ENCODE peak calls at places on chromosomes 16 and 17, in eight cellular contexts. X is fibroblast of lung, N is stomach, Y is neural progenitor cell, T is AG04450, G is HFF-Myc, O is IMR-90, D is Caco-2. E is an unnamed sample.

GRCh38 chr17:80454557-80455327 is 21.7 kb downstream of the NPTX1 start:
- DNase-seq in X (peak), O (peak), N (peak), Y (peak), D (peak), T (peak), G (peak), E (peak)

GRCh38 chr17:28049071-28049470 is 6.6 kb downstream of the NLK start:
- DNase-seq in X (no peak), N (no peak), G (no peak), O (no peak), D (no peak), Y (no peak), T (no peak), E (no peak)

GRCh38 chr17:41265078-41265477 is at the start of gene KRTAP9-6:
- DNase-seq in O (no peak), G (no peak), N (no peak), X (no peak), D (no peak), T (no peak), Y (no peak), E (no peak)

GRCh38 chr17:60231691-60232090 is 81.9 kb downstream of the CA4 start:
- DNase-seq in O (peak), D (no peak), X (no peak), T (no peak), N (no peak), G (no peak), Y (peak), E (no peak)

GRCh38 chr17:74742153-74742515 is 5.1 kb downstream of the RAB37 start:
- DNase-seq in Y (no peak), O (peak), N (no peak), T (no peak), G (no peak), X (no peak), D (no peak), E (no peak)

GRCh38 chr16:68499011-68499410 is 40.1 kb upstream of the ZFP90 start:
- DNase-seq in G (no peak), N (no peak), T (no peak), D (no peak), Y (no peak), O (no peak), X (no peak), E (no peak)

GRCh38 chr17:13003454-13003851 is 14.4 kb downstream of the ELAC2 start:
- DNase-seq in T (no peak), X (no peak), G (no peak), O (no peak), Y (no peak), N (no peak), D (no peak), E (no peak)

GRCh38 chr17:16945513-16946201 is 26.3 kb downstream of the TNFRSF13B start:
- DNase-seq in T (no peak), O (no peak), G (no peak), Y (peak), X (no peak), D (no peak), N (peak), E (no peak)

GRCh38 chr17:80175411-80175810 is 5.6 kb downstream of the CARD14 start:
- DNase-seq in Y (peak), O (no peak), X (peak), G (no peak), N (peak), T (no peak), D (peak), E (no peak)

GRCh38 chr17:19391432-19391831 is 4.4 kb upstream of the MFAP4 start:
- DNase-seq in T (no peak), G (no peak), Y (no peak), D (no peak), X (no peak), N (no peak), O (no peak), E (no peak)

DNA sequence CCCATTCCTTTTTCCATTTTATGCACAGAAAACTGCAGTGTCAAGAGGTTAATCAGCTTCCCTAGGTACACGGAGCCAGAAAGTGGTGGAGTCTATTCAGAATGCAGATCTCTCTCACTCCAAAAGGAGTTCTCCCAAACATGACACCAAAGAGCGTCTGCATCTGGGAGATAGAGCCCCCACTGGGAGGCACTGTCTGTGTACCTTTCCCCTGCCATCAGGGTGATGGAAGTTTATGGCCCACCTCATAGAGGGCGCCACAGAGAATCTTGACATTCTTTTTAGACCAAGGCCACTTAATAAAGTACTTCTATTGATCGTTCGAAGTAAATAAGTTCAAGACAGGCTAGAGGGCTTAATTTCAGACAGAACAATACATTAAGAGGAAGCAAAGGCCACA is 493.7 kb upstream of the ERCC4 start:
- DNase-seq in O (no peak), X (no peak), D (no peak), N (no peak), Y (peak), G (no peak), T (no peak), E (no peak)
- TF ChIP-seq CTCF in O (no peak), X (no peak), D (peak), N (no peak), Y (peak), G (no peak), T (no peak), E (peak)

DNA sequence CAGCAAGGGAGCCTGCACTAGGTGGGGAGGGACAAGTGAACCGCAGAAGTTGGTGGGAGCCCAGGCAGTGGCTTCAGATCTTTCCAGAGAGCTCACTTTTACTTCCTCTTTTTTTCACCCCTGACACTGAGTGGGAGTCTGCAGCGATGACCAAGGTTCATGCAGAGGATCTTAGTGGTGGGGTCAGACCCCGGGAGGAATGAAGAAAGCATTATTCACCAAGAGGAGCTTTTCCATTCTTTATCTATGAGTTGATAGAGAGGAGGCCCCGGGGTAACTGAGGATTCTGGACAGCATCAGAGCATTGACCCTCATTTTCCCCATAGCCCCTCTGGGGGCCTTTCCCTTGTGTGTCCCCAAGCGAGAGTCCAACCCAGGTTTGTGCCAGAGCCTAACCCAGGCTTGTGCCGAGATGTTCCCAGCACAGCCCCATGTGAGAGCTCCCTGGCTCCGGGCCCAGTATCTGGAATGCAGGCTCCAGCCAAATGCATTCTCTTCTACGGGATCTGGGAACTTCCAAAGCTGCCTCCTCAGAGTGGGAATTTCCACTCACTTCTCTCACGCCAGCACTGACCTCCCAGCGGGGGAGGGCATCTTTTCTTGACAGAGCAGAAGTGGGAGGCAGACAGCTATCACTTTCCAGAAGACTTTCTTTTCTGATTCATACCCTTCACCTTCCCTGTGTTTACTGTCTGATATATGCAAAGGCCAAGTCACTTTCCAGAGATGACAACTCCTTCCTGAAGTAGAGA is 2.8 kb upstream of the CCL2 start:
- DNase-seq in X (peak), T (peak), Y (no peak), N (peak), G (no peak), O (peak), D (no peak), E (no peak)
- H3K4me3 ChIP-seq in X (no peak), T (peak), Y (no peak), N (no peak), G (no peak), O (no peak), D (no peak), E (no peak)

GRCh38 chr17:47188799-47189731 is at the start of gene CDC27:
- DNase-seq in D (peak), X (peak), O (peak), N (peak), G (peak), Y (peak), T (peak), E (peak)
- TF ChIP-seq CTCF in D (no peak), X (no peak), O (no peak), N (no peak), G (no peak), Y (no peak), T (no peak), E (no peak)

DNA sequence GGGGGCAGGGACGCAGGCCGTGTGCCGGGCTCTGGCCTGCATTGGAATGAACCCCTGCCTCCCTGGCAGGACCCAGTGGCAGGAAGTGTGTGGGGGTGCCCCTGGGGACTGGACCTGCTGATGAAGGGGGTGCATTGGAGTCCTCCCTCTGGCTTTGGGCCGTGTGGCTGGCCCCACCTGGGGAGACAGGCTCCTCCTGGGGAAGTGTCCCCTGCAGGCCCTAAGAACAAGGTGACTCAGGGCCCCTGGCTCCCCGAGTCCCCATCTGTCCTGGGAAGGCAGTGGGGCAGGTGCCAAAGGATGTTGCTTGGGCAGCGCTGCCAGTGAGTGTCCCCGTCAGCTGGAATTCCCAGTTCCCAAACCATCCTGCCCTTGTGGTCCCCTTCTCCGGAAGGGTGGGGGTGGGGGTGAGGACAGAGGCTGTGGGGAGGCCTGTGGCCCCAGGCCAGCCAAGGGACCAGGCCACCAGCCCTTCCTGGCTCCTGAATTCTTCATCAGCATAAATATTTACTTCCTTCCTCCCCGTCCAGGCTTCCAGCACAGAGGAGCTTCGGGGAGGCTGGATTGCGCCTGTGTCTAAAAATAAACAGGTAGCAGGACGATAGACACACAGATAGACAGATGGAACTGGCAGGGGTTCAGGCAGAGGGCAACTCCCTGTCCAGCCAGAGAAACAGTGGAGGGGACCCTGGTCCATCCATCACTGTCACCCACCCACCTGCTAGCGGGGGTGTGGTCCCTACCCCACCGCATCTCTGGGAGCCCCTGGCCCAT is 12.9 kb downstream of the GLIS2 start:
- DNase-seq in T (no peak), N (no peak), O (peak), G (no peak), X (no peak), D (no peak), Y (no peak), E (no peak)
- H3K4me3 ChIP-seq in T (peak), N (peak), O (no peak), G (no peak), X (no peak), D (no peak), Y (no peak), E (no peak)

E was measured in LNCaP clone FGC.